ENCODE peak calls at places on chromosomes 4 and X, in ten cellular contexts. A is CD4-positive, alpha-beta T cell; I is A549; Z is fibroblast of mammary gland; M is PC-3; V is AG04449; U is HCT116; K is AG09309; P is A673; H is mesothelial cell of epicardium. B is an unnamed sample.

GRCh38 chr4:4502694-4503311 is 39.0 kb downstream of the STX18 start:
- DNase-seq in A (no peak), I (no peak), Z (no peak), M (no peak), V (no peak), U (no peak), K (no peak), P (peak; percentile 33), H (no peak), B (no peak)

GRCh38 chrX:153588021-153588781 is 10.7 kb downstream of the CCNQ start:
- DNase-seq in A (no peak), I (no peak), Z (no peak), M (no peak), V (no peak), U (no peak), K (no peak), P (no peak), H (no peak), B (no peak)

GRCh38 chrX:78329486-78329885 is 2.1 kb upstream of the CYSLTR1 start:
- DNase-seq in A (no peak), I (no peak), Z (no peak), M (no peak), V (no peak), U (no peak), K (no peak), P (no peak), H (no peak), B (no peak)

GRCh38 chrX:48957477-48957826 is at the start of gene OTUD5:
- DNase-seq in A (peak; percentile 64), I (peak; percentile 64), Z (no peak), M (no peak), V (no peak), U (no peak), K (no peak), P (peak; percentile 85), H (no peak), B (peak; percentile 39)

GRCh38 chr4:26568446-26568994 is 15.4 kb upstream of the TBC1D19 start:
- DNase-seq in A (no peak), I (no peak), Z (peak; percentile 91), M (peak; percentile 93), V (peak; percentile 82), U (peak; percentile 93), K (peak; percentile 92), P (peak; percentile 96), H (no peak), B (no peak)

GRCh38 chrX:29890646-29891200 is 324.6 kb upstream of the MAGEB2 start:
- DNase-seq in A (no peak), I (no peak), Z (no peak), M (no peak), V (no peak), U (no peak), K (no peak), P (no peak), H (no peak), B (no peak)

GRCh38 chrX:121135488-121136207 is 88.2 kb downstream of the GLUD2 start:
- DNase-seq in A (no peak), I (no peak), Z (no peak), M (no peak), V (no peak), U (no peak), K (no peak), P (no peak), H (no peak), B (no peak)

GRCh38 chr4:108685036-108685686 is 34.8 kb downstream of the OSTC start:
- DNase-seq in A (no peak), I (no peak), Z (peak; percentile 14), M (no peak), V (no peak), U (no peak), K (no peak), P (no peak), H (no peak), B (no peak)

GRCh38 chrX:29617276-29617675 is 598.1 kb upstream of the MAGEB2 start:
- DNase-seq in A (no peak), I (no peak), Z (peak; percentile 73), M (peak; percentile 56), V (no peak), U (no peak), K (peak; percentile 4), P (peak; percentile 38), H (no peak), B (no peak)

GRCh38 chr4:165369522-165369921 is 9.3 kb upstream of the CPE start:
- DNase-seq in A (no peak), I (no peak), Z (peak; percentile 78), M (peak; percentile 49), V (no peak), U (no peak), K (no peak), P (no peak), H (no peak), B (no peak)

GRCh38 chr4:85748654-85749053 is 273.7 kb downstream of the ARHGAP24 start:
- DNase-seq in A (no peak), I (no peak), Z (no peak), M (no peak), V (no peak), U (no peak), K (no peak), P (no peak), H (no peak), B (no peak)

GRCh38 chr4:154361450-154361849 is 130.1 kb downstream of the DCHS2 start:
- DNase-seq in A (no peak), I (no peak), Z (no peak), M (no peak), V (no peak), U (no peak), K (no peak), P (no peak), H (no peak), B (no peak)

GRCh38 chrX:130282151-130282550 is 13.5 kb upstream of the ZNF280C start:
- DNase-seq in A (no peak), I (no peak), Z (no peak), M (no peak), V (no peak), U (no peak), K (no peak), P (no peak), H (no peak), B (no peak)

GRCh38 chrX:45258741-45259402 is 58.2 kb upstream of the DIPK2B start:
- DNase-seq in A (no peak), I (no peak), Z (no peak), M (no peak), V (no peak), U (no peak), K (no peak), P (no peak), H (no peak), B (no peak)

GRCh38 chr4:6534618-6535328 is 40.2 kb upstream of the MAN2B2 start:
- DNase-seq in A (no peak), I (no peak), Z (no peak), M (no peak), V (no peak), U (no peak), K (no peak), P (no peak), H (no peak), B (no peak)

DNA sequence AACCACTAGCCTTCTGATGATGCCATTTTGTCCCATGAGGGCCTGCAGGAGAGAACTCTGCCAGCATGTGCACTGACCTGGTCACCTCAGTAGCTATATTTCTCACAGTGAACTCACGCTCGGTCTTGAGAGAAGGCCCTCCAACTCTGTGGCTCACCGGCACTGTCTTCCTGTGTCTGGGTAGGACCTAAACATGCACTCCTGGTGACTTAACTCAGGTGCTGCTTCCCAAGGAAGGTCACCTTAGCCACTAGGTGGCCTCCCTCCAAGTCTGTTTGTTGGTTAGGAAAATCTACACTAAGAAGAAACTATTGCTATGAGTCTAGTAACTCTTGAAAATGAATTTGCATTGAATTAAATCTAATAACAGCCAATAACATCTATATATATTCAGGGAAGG is 24.8 kb downstream of the TLR10 start:
- DNase-seq in A (no peak), I (no peak), Z (peak; percentile 9), M (peak; percentile 59), V (no peak), U (peak; percentile 61), K (no peak), P (no peak), H (no peak), B (no peak)
- TF ChIP-seq CTCF in A (peak; percentile 35), I (peak; percentile 32), Z (no peak), M (peak; percentile 64), V (no peak), U (peak; percentile 33), K (no peak), P (peak; percentile 26), H (peak; percentile 15), B (no peak)

GRCh38 chr4:21806991-21807390 is 141.6 kb downstream of the KCNIP4 start:
- DNase-seq in A (no peak), I (no peak), Z (peak; percentile 25), M (peak; percentile 10), V (no peak), U (no peak), K (no peak), P (no peak), H (no peak), B (no peak)
- TF ChIP-seq CTCF in A (no peak), I (no peak), Z (peak; percentile 11), M (no peak), V (no peak), U (no peak), K (peak; percentile 29), P (no peak), H (no peak), B (no peak)

DNA sequence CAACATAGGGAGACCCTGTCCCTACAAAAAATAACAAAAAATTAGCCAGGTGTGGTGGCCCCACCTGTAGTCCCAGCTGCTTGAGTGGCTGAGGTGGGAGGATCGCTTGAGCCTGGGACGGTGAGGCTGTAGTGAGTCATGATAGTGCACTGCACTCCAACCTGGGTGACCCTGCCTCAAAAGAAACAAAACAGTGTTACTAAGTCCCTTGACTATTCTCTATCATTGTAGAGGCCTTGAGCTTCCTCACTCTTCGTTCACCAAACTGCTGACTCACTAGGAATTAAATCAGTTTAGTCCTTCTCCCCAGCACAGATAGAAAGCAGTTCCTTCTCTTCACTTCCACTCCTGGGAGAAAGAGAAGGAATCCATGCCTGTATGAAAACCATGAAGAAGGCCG is 14.5 kb downstream of the CDS1 start:
- DNase-seq in A (no peak), I (no peak), Z (no peak), M (peak; percentile 72), V (no peak), U (peak; percentile 64), K (no peak), P (no peak), H (no peak), B (no peak)
- TF ChIP-seq CTCF in A (no peak), I (no peak), Z (no peak), M (no peak), V (no peak), U (no peak), K (no peak), P (no peak), H (no peak), B (no peak)

GRCh38 chrX:88425739-88426138 is 321.3 kb upstream of the CPXCR1 start:
- DNase-seq in A (no peak), I (no peak), Z (peak; percentile 0), M (peak; percentile 53), V (no peak), U (no peak), K (no peak), P (peak; percentile 0), H (no peak), B (no peak)
- TF ChIP-seq CTCF in A (no peak), I (peak; percentile 17), Z (no peak), M (peak; percentile 68), V (no peak), U (no peak), K (no peak), P (peak; percentile 28), H (peak; percentile 28), B (no peak)

GRCh38 chrX:57528670-57529255 is 63.0 kb upstream of the ZXDB start:
- DNase-seq in A (no peak), I (no peak), Z (no peak), M (peak; percentile 56), V (no peak), U (no peak), K (no peak), P (peak; percentile 8), H (no peak), B (peak; percentile 9)
- TF ChIP-seq CTCF in A (no peak), I (peak; percentile 25), Z (peak; percentile 31), M (peak; percentile 89), V (no peak), U (peak; percentile 62), K (peak; percentile 56), P (peak; percentile 58), H (no peak), B (peak; percentile 24)

B was measured in endothelial cell.